ENCODE peak calls at places on chromosomes 16 and 17, in six cellular contexts. S is CD8-positive, alpha-beta T cell; C is neural crest cell; M is psoas muscle; D is MCF 10A; O is lower lobe of right lung. R is an unnamed sample.

GRCh38 chr17:33628500-33629336 is 335.6 kb upstream of the ASIC2 start:
- DNase-seq in D (no peak), M (no peak), O (no peak), C (no peak), S (no peak), R (no peak)

GRCh38 chr17:68511671-68512246 is 471 bp upstream of the PRKAR1A start:
- DNase-seq in C (peak), M (peak), O (peak), S (peak), D (peak), R (peak)

GRCh38 chr16:72689851-72690250 is 358.1 kb downstream of the ZFHX3 start:
- DNase-seq in C (no peak), S (no peak), O (no peak), M (no peak), D (no peak), R (no peak)

GRCh38 chr17:27991594-27991993 is 50.9 kb upstream of the NLK start:
- DNase-seq in C (no peak), D (no peak), O (no peak), M (no peak), S (no peak), R (no peak)

GRCh38 chr17:57243171-57243622 is 13.1 kb upstream of the MSI2 start:
- DNase-seq in D (peak), M (peak), O (peak), S (peak), C (peak), R (peak)

GRCh38 chr16:75256871-75257343 is 5.5 kb upstream of the BCAR1 start:
- DNase-seq in O (peak), C (no peak), D (no peak), S (no peak), M (peak), R (peak)

GRCh38 chr16:75288596-75289120 is 37.2 kb upstream of the BCAR1 start:
- DNase-seq in S (peak), M (no peak), C (no peak), D (no peak), O (no peak), R (no peak)

GRCh38 chr17:79911430-79912399 is 72.5 kb upstream of the CBX4 start:
- DNase-seq in S (no peak), M (no peak), D (no peak), C (no peak), O (no peak), R (no peak)

GRCh38 chr17:72199256-72199655 is 78.4 kb downstream of the SOX9 start:
- DNase-seq in M (no peak), O (no peak), S (no peak), C (no peak), D (no peak), R (no peak)

GRCh38 chr16:79079656-79080420 is 520.7 kb downstream of the MAF start:
- DNase-seq in C (no peak), D (no peak), M (no peak), O (no peak), S (no peak), R (no peak)

GRCh38 chr17:59267776-59268175 is 47.5 kb downstream of the GDPD1 start:
- DNase-seq in S (no peak), M (no peak), O (no peak), C (no peak), D (no peak), R (no peak)
- TF ChIP-seq CTCF in S (no peak), M (no peak), O (no peak), C (no peak), D (no peak), R (no peak)

GRCh38 chr16:10039220-10040096 is 142.8 kb downstream of the GRIN2A start:
- DNase-seq in S (no peak), M (no peak), D (no peak), O (no peak), C (peak), R (peak)
- TF ChIP-seq CTCF in S (no peak), M (no peak), D (no peak), O (no peak), C (peak), R (peak)

GRCh38 chr17:15414502-15415348 is 52.7 kb downstream of the CDRT4 start:
- DNase-seq in O (peak), M (peak), S (no peak), C (no peak), D (peak), R (peak)
- TF ChIP-seq CTCF in O (no peak), M (no peak), S (no peak), C (no peak), D (no peak), R (no peak)

GRCh38 chr17:39246274-39246673 is 20.5 kb upstream of the STAC2 start:
- DNase-seq in C (no peak), O (no peak), M (no peak), D (no peak), S (no peak), R (no peak)
- TF ChIP-seq CTCF in C (peak), O (no peak), M (no peak), D (no peak), S (no peak), R (peak)

DNA sequence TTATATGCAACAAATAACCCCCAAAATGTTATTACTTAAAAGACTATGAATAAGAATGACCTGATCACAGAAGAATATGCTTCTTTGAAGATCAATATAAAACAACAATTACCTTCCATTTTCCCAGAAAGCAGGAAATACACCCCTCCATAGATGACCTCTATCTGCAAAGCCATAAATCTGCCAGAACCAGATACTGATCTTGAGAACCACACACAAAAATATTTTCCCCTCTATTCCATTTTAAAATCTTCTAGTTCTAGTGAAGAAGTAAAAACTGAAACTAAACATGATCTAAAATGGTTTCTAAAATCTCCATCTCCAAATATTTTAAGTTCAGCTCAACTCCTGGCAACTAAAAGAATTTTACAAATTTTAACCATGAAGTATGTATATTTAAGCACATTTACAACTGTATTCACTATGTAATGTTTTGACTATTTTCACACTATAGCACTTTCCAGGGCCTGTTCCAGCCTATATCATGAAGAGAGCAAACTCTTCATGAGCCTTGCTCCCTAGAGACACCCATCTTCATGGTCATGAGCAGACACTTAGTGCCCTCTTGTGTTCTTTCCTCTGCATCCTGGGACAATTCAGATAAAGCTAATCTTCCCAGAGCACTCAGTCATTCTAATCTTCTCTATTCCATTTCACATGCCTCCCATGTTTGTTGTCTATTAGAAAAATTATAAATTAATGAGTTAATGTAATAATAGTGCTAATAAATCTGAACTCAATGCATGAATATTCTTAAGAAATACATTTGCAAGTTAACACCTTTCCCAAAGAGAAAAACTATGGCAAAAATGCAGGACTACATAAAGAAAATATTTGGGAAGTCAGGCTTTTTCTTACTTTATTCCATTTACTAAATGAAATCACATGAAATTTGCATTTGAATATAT is 87.0 kb downstream of the HELZ start:
- DNase-seq in S (no peak), C (no peak), D (peak), M (no peak), O (no peak), R (peak)
- TF ChIP-seq CTCF in S (no peak), C (peak), D (no peak), M (peak), O (no peak), R (peak)

DNA sequence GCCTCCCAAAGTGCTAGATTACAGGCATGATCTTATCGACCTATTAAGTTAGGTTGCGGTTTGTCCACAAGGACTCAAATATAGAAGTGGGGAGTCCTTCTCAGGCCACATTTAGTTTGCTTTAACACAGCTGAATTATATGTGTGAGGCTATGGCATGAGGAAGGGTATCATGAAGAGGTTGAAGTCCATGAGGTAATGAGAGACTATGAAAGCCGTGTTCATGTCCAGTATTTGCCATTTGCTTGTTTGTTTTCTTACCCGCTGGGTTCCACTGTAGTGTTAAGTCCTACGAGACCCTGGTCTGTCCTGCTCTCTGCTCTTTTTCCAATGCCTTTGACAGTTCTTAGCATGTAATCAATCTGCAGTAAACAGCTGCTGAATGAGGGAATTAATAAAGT is 1072.4 kb upstream of the EEF2KMT start:
- DNase-seq in M (no peak), O (no peak), C (no peak), S (no peak), D (no peak), R (no peak)
- TF ChIP-seq CTCF in M (no peak), O (no peak), C (no peak), S (no peak), D (no peak), R (no peak)

R was measured in WERI-Rb-1.